ENCODE peak calls at places on chromosomes 5 and 9, in six cellular contexts. W is RWPE1, K is HCT116, B is chondrocyte, C is GM12865, H is A673. F is an unnamed sample.

GRCh38 chr9:127968717-127969383 is 11.9 kb downstream of the EEIG1 start:
- DNase-seq in C (no peak), W (peak), H (no peak), B (no peak), K (peak), F (peak)

GRCh38 chr9:110282023-110282766 is 25.9 kb upstream of the TXN start:
- DNase-seq in W (no peak), H (no peak), C (no peak), B (no peak), K (no peak), F (no peak)

GRCh38 chr5:56415356-56415765 is 182.2 kb upstream of the ANKRD55 start:
- DNase-seq in C (peak), B (no peak), W (no peak), K (no peak), H (no peak), F (peak)

GRCh38 chr5:139481580-139482049 is 943 bp downstream of the STING1 start:
- DNase-seq in W (peak), K (no peak), H (peak), B (no peak), C (peak), F (peak)

GRCh38 chr5:1931590-1932138 is 48.9 kb upstream of the IRX4 start:
- DNase-seq in C (no peak), K (no peak), H (no peak), W (no peak), B (no peak), F (peak)

GRCh38 chr5:132773601-132774355 is 3.3 kb downstream of the SEPTIN8 start:
- DNase-seq in B (peak), W (no peak), K (no peak), C (no peak), H (no peak), F (no peak)

GRCh38 chr5:91541696-91542095 is 158.6 kb upstream of the ARRDC3 start:
- DNase-seq in H (no peak), B (no peak), K (peak), C (no peak), W (peak), F (peak)

GRCh38 chr5:176633638-176634037 is 3.2 kb downstream of the EIF4E1B start:
- DNase-seq in H (peak), B (no peak), C (no peak), W (no peak), K (no peak), F (no peak)

GRCh38 chr5:81657386-81657785 is 93.5 kb downstream of the SSBP2 start:
- DNase-seq in C (no peak), B (no peak), W (peak), H (no peak), K (no peak), F (peak)

GRCh38 chr5:79956173-79956670 is 34.8 kb downstream of the MTX3 start:
- DNase-seq in C (no peak), B (no peak), K (peak), W (peak), H (peak), F (peak)

GRCh38 chr9:9003184-9003583 is 1203.6 kb upstream of the DMAC1 start:
- DNase-seq in C (no peak), B (no peak), K (no peak), W (no peak), H (no peak), F (peak)

GRCh38 chr5:138448481-138449398 is 9.9 kb downstream of the REEP2 start:
- DNase-seq in C (peak), B (no peak), K (no peak), H (peak), W (no peak), F (peak)

GRCh38 chr5:176189857-176190256 is 48.4 kb upstream of the SIMC1 start:
- DNase-seq in K (no peak), H (no peak), B (no peak), W (no peak), C (no peak), F (no peak)

GRCh38 chr9:121322037-121322736 is 47.9 kb downstream of the STOM start:
- DNase-seq in C (no peak), K (peak), W (peak), H (no peak), B (no peak), F (peak)

GRCh38 chr9:129981180-129981907 is 61.6 kb downstream of the FNBP1 start:
- DNase-seq in H (no peak), C (no peak), B (no peak), K (no peak), W (no peak), F (no peak)

GRCh38 chr9:121814594-121814993 is 163.2 kb downstream of the DAB2IP start:
- DNase-seq in C (no peak), K (no peak), H (no peak), W (no peak), B (no peak), F (no peak)

GRCh38 chr9:131402738-131403492 is 9.0 kb downstream of the PRRC2B start:
- DNase-seq in W (peak), B (no peak), C (no peak), K (no peak), H (no peak), F (peak)
- TF ChIP-seq CTCF in W (no peak), B (no peak), C (no peak), K (no peak), H (no peak), F (no peak)

GRCh38 chr5:41641621-41642020 is 131.2 kb upstream of the PLCXD3 start:
- DNase-seq in C (no peak), B (no peak), H (peak), W (no peak), K (no peak), F (peak)
- TF ChIP-seq CTCF in C (no peak), B (peak), H (peak), W (no peak), K (peak), F (no peak)

GRCh38 chr9:89013660-89014059 is 22.4 kb downstream of the S1PR3 start:
- DNase-seq in H (no peak), W (no peak), K (no peak), B (no peak), C (no peak), F (no peak)
- TF ChIP-seq CTCF in H (no peak), W (no peak), K (no peak), B (no peak), C (no peak), F (no peak)

DNA sequence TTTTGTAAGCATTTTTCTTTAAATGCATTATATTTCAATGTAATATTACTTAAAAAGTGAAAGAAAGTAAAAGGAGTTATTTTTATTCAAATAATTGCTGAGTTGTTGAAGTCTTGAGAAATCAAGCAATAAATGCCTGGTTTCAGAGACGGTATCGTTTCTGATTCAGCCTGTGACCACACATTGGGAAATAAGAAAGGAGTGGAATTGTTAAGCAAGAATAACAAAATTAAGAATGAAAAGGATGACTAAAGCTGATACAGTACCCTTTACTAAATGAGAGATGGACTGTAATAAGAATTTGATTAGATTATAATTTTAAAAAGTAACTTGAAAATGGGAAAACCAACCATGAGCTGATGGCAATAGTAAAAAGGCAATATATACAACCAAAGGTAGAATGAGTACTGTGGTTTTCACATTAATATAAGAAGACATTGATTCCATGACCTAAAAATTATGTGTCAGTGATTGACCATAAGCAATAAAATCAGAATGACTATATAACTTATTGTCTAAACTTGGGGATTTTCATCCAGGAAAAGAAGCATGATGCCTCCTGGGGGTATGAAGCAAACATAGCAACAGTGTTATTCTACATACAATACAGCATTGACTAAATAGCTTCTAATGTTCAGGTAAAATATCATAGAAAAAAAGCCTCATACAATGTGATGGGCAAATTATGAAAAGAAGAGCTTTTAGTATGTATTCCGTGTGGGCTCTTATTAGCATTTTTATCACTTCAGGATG is 101.9 kb upstream of the PRDM9 start:
- DNase-seq in K (no peak), B (no peak), H (no peak), W (no peak), C (no peak), F (peak)
- TF ChIP-seq CTCF in K (no peak), B (peak), H (peak), W (no peak), C (no peak), F (no peak)

GRCh38 chr5:25570067-25570583 is 925.3 kb upstream of the CDH10 start:
- DNase-seq in K (no peak), C (no peak), H (no peak), B (no peak), W (no peak), F (no peak)

GRCh38 chr5:25568294-25568693 is 923.5 kb upstream of the CDH10 start:
- DNase-seq in B (no peak), W (no peak), C (no peak), K (no peak), H (no peak), F (no peak)

GRCh38 chr5:25568989-25569625 is 924.3 kb upstream of the CDH10 start:
- DNase-seq in K (no peak), B (no peak), H (no peak), C (no peak), W (no peak), F (no peak)

GRCh38 chr5:25562656-25563055 is 917.9 kb upstream of the CDH10 start:
- DNase-seq in B (no peak), H (no peak), K (no peak), C (no peak), W (no peak), F (no peak)

GRCh38 chr5:25567881-25568280 is 923.1 kb upstream of the CDH10 start:
- DNase-seq in K (no peak), W (no peak), B (no peak), C (no peak), H (no peak), F (no peak)
- TF ChIP-seq CTCF in K (no peak), W (no peak), B (no peak), C (no peak), H (no peak), F (no peak)

DNA sequence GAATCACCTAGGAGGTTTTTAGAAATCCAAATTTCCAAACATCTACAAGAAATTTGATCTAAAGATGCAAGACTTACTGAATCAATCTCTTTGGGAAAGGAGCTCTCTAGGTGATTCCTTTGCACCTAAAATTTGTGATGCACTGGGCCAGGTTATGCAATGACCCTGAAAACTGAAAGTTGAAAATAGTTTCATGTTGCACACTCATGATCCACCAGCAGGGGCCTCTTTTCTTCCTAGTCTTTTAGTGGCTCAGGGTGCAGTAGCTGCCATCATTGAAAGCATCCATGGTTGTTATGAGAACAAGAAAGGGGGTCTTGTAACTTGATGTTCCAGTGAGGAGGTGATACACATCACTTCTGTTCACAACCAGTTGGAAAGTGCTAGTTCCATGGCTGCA is 486.8 kb downstream of the PSAT1 start:
- DNase-seq in C (no peak), H (no peak), W (no peak), B (no peak), K (no peak), F (peak)
- TF ChIP-seq CTCF in C (no peak), H (peak), W (no peak), B (peak), K (no peak), F (peak)